ENCODE peak calls at places on chromosomes 5 and 9, in ten cellular contexts. D is H9, C is dermis microvascular lymphatic vessel endothelial cell, K is ureter, T is stromal cell of bone marrow, A is C1 segment of cervical spinal cord, B is NCI-H1417, P is fibroblast of mammary gland, V is NCI-H187, H is substantia nigra. Y is an unnamed sample.

GRCh38 chr5:10707198-10708187 is 53.5 kb downstream of the DAP start:
- DNase-seq in B (no peak), K (no peak), H (no peak), V (no peak), A (no peak), C (no peak), D (no peak), T (no peak), P (peak; percentile 42), Y (no peak)

GRCh38 chr5:97745817-97746216 is 562.8 kb upstream of the RIOK2 start:
- DNase-seq in H (no peak), A (no peak), C (no peak), T (no peak), P (no peak), V (no peak), D (no peak), K (no peak), B (no peak), Y (no peak)

GRCh38 chr5:72291601-72292000 is 28.4 kb downstream of the MRPS27 start:
- DNase-seq in H (no peak), T (no peak), C (no peak), V (no peak), D (no peak), K (no peak), B (no peak), P (no peak), A (no peak), Y (no peak)

GRCh38 chr5:127518319-127518621 is 830 bp downstream of the PRRC1 start:
- DNase-seq in V (no peak), C (peak; percentile 17), P (peak; percentile 56), H (no peak), T (peak; percentile 36), B (peak; percentile 33), K (no peak), D (no peak), A (no peak), Y (peak; percentile 74)

GRCh38 chr5:146273109-146273508 is 65.5 kb upstream of the POU4F3 start:
- DNase-seq in C (no peak), V (no peak), A (no peak), T (no peak), K (no peak), B (no peak), P (no peak), D (no peak), H (no peak), Y (no peak)

GRCh38 chr9:117624106-117624505 is 80.1 kb upstream of the TLR4 start:
- DNase-seq in P (no peak), B (peak; percentile 1), K (no peak), V (no peak), T (no peak), D (no peak), A (no peak), C (no peak), H (no peak), Y (no peak)

GRCh38 chr5:54651482-54652076 is 134.0 kb downstream of the SNX18 start:
- DNase-seq in D (no peak), V (no peak), P (peak; percentile 52), H (no peak), B (no peak), T (no peak), K (no peak), C (peak; percentile 15), A (no peak), Y (peak; percentile 91)

GRCh38 chr5:16791036-16791705 is 144.9 kb downstream of the MYO10 start:
- DNase-seq in P (peak; percentile 70), K (no peak), A (no peak), V (peak; percentile 53), T (peak; percentile 40), D (no peak), H (peak; percentile 11), C (peak; percentile 48), B (peak; percentile 75), Y (peak; percentile 53)

GRCh38 chr5:142506046-142506445 is 179.8 kb downstream of the FGF1 start:
- DNase-seq in C (no peak), K (no peak), V (no peak), T (no peak), D (no peak), P (peak; percentile 54), H (no peak), B (no peak), A (no peak), Y (peak; percentile 95)

GRCh38 chr5:157554180-157555030 is 21.2 kb downstream of the ADAM19 start:
- DNase-seq in H (no peak), A (no peak), D (no peak), K (no peak), V (no peak), B (peak; percentile 19), C (no peak), P (no peak), T (no peak), Y (no peak)

GRCh38 chr5:149002053-149002452 is 60.8 kb downstream of the SH3TC2 start:
- DNase-seq in T (peak; percentile 93), P (peak; percentile 98), C (no peak), A (no peak), B (no peak), D (peak; percentile 48), H (no peak), V (no peak), K (no peak), Y (peak; percentile 99)

GRCh38 chr5:16754621-16755020 is 137.8 kb upstream of the RETREG1 start:
- DNase-seq in C (no peak), D (no peak), V (no peak), T (no peak), A (no peak), H (no peak), B (no peak), P (no peak), K (no peak), Y (no peak)

GRCh38 chr9:91562412-91562811 is 138.8 kb upstream of the NFIL3 start:
- DNase-seq in B (no peak), V (no peak), C (no peak), H (no peak), P (no peak), K (no peak), A (no peak), D (no peak), T (peak; percentile 26), Y (no peak)

Y was measured in renal cortical epithelial cell.